ENCODE peak calls at places on chromosome 6, in eight cellular contexts. One of them, this sample, is unnamed. For H3K27me3, the result is how much of the 10 kb centered on the place peaks cover.

GRCh38 chr6:51562198-51562597 is 525.2 kb downstream of the PKHD1 start:
- DNase-seq in heart left ventricle: no peak
- DNase-seq in tibial artery: no peak
- DNase-seq in AG04450: no peak
- DNase-seq in lower lobe of right lung: no peak
- DNase-seq in prostate gland: no peak
- DNase-seq in stomach: no peak
- DNase-seq in astrocyte: no peak
- DNase-seq in this sample: peak

GRCh38 chr6:9121551-9121950 is 686.2 kb upstream of the SLC35B3 start:
- DNase-seq in heart left ventricle: no peak
- DNase-seq in tibial artery: no peak
- DNase-seq in AG04450: no peak
- DNase-seq in lower lobe of right lung: no peak
- DNase-seq in prostate gland: no peak
- DNase-seq in stomach: no peak
- DNase-seq in astrocyte: no peak
- DNase-seq in this sample: no peak

GRCh38 chr6:22748681-22749080 is 179.3 kb downstream of the HDGFL1 start:
- DNase-seq in heart left ventricle: no peak
- DNase-seq in tibial artery: no peak
- DNase-seq in AG04450: no peak
- DNase-seq in lower lobe of right lung: no peak
- DNase-seq in prostate gland: no peak
- DNase-seq in stomach: no peak
- DNase-seq in astrocyte: no peak
- DNase-seq in this sample: no peak

GRCh38 chr6:159217595-159218275 is 48.5 kb downstream of the FNDC1 start:
- DNase-seq in heart left ventricle: no peak
- DNase-seq in tibial artery: no peak
- DNase-seq in AG04450: peak
- DNase-seq in lower lobe of right lung: no peak
- DNase-seq in prostate gland: no peak
- DNase-seq in stomach: peak
- DNase-seq in astrocyte: peak
- DNase-seq in this sample: peak

GRCh38 chr6:20350215-20350614 is 51.5 kb upstream of the E2F3 start:
- DNase-seq in heart left ventricle: no peak
- DNase-seq in tibial artery: no peak
- DNase-seq in AG04450: no peak
- DNase-seq in lower lobe of right lung: no peak
- DNase-seq in prostate gland: no peak
- DNase-seq in stomach: no peak
- DNase-seq in astrocyte: peak
- DNase-seq in this sample: no peak

GRCh38 chr6:111980168-111980567 is 73.7 kb upstream of the CCN6 start:
- DNase-seq in heart left ventricle: peak
- DNase-seq in tibial artery: no peak
- DNase-seq in AG04450: peak
- DNase-seq in lower lobe of right lung: no peak
- DNase-seq in prostate gland: no peak
- DNase-seq in stomach: no peak
- DNase-seq in astrocyte: peak
- DNase-seq in this sample: no peak

GRCh38 chr6:470051-470900 is 78.7 kb downstream of the IRF4 start:
- DNase-seq in heart left ventricle: no peak
- DNase-seq in tibial artery: no peak
- DNase-seq in AG04450: no peak
- DNase-seq in lower lobe of right lung: no peak
- DNase-seq in prostate gland: no peak
- DNase-seq in stomach: no peak
- DNase-seq in astrocyte: no peak
- DNase-seq in this sample: no peak

GRCh38 chr6:130557481-130558112 is 191.8 kb downstream of the TMEM200A start:
- DNase-seq in heart left ventricle: no peak
- DNase-seq in tibial artery: no peak
- DNase-seq in AG04450: no peak
- DNase-seq in lower lobe of right lung: no peak
- DNase-seq in prostate gland: no peak
- DNase-seq in stomach: no peak
- DNase-seq in astrocyte: no peak
- DNase-seq in this sample: peak

GRCh38 chr6:166490671-166491500 is 95.6 kb downstream of the RAMACL start:
- DNase-seq in heart left ventricle: peak
- DNase-seq in tibial artery: no peak
- DNase-seq in AG04450: peak
- DNase-seq in lower lobe of right lung: no peak
- DNase-seq in prostate gland: no peak
- DNase-seq in stomach: no peak
- DNase-seq in astrocyte: peak
- DNase-seq in this sample: no peak

GRCh38 chr6:128208851-128209580 is 308.2 kb upstream of the THEMIS start:
- DNase-seq in heart left ventricle: no peak
- DNase-seq in tibial artery: no peak
- DNase-seq in AG04450: no peak
- DNase-seq in lower lobe of right lung: no peak
- DNase-seq in prostate gland: no peak
- DNase-seq in stomach: no peak
- DNase-seq in astrocyte: peak
- DNase-seq in this sample: no peak

GRCh38 chr6:20946890-20947289 is 412.6 kb downstream of the CDKAL1 start:
- DNase-seq in heart left ventricle: no peak
- DNase-seq in tibial artery: no peak
- DNase-seq in AG04450: no peak
- DNase-seq in lower lobe of right lung: no peak
- DNase-seq in prostate gland: no peak
- DNase-seq in stomach: no peak
- DNase-seq in astrocyte: no peak
- DNase-seq in this sample: no peak

GRCh38 chr6:156107514-156108150 is 652.0 kb upstream of the NOX3 start:
- DNase-seq in heart left ventricle: no peak
- DNase-seq in tibial artery: no peak
- DNase-seq in AG04450: no peak
- DNase-seq in lower lobe of right lung: no peak
- DNase-seq in prostate gland: peak
- DNase-seq in stomach: no peak
- DNase-seq in astrocyte: no peak
- DNase-seq in this sample: no peak

GRCh38 chr6:85033547-85033946 is 269.1 kb upstream of the TBX18 start:
- DNase-seq in heart left ventricle: no peak
- DNase-seq in tibial artery: no peak
- DNase-seq in AG04450: no peak
- DNase-seq in lower lobe of right lung: no peak
- DNase-seq in prostate gland: no peak
- DNase-seq in stomach: no peak
- DNase-seq in astrocyte: no peak
- DNase-seq in this sample: no peak

GRCh38 chr6:24152014-24152413 is 26.0 kb downstream of the NRSN1 start:
- DNase-seq in heart left ventricle: no peak
- DNase-seq in tibial artery: no peak
- DNase-seq in AG04450: no peak
- DNase-seq in lower lobe of right lung: no peak
- DNase-seq in prostate gland: no peak
- DNase-seq in stomach: no peak
- DNase-seq in astrocyte: no peak
- DNase-seq in this sample: no peak

GRCh38 chr6:88919032-88919431 is 44.4 kb downstream of the RNGTT start:
- DNase-seq in heart left ventricle: no peak
- DNase-seq in tibial artery: no peak
- DNase-seq in AG04450: no peak
- DNase-seq in lower lobe of right lung: no peak
- DNase-seq in prostate gland: no peak
- DNase-seq in stomach: no peak
- DNase-seq in astrocyte: no peak
- DNase-seq in this sample: no peak

GRCh38 chr6:129099696-129100095 is 216.8 kb downstream of the LAMA2 start:
- DNase-seq in heart left ventricle: no peak
- DNase-seq in tibial artery: no peak
- DNase-seq in AG04450: no peak
- DNase-seq in lower lobe of right lung: no peak
- DNase-seq in prostate gland: no peak
- DNase-seq in stomach: no peak
- DNase-seq in astrocyte: no peak
- DNase-seq in this sample: no peak

GRCh38 chr6:150005761-150006651 is 19.3 kb downstream of the RAET1L start:
- DNase-seq in heart left ventricle: no peak
- DNase-seq in tibial artery: no peak
- DNase-seq in AG04450: no peak
- DNase-seq in lower lobe of right lung: no peak
- DNase-seq in prostate gland: no peak
- DNase-seq in stomach: no peak
- DNase-seq in astrocyte: no peak
- DNase-seq in this sample: no peak

GRCh38 chr6:168985705-168986104 is 267.9 kb downstream of the THBS2 start:
- DNase-seq in heart left ventricle: no peak
- DNase-seq in tibial artery: no peak
- DNase-seq in AG04450: no peak
- DNase-seq in lower lobe of right lung: no peak
- DNase-seq in prostate gland: no peak
- DNase-seq in stomach: no peak
- DNase-seq in astrocyte: no peak
- DNase-seq in this sample: no peak

GRCh38 chr6:133704371-133704770 is 184.5 kb upstream of the TCF21 start:
- DNase-seq in heart left ventricle: no peak
- DNase-seq in tibial artery: no peak
- DNase-seq in AG04450: no peak
- DNase-seq in lower lobe of right lung: no peak
- DNase-seq in prostate gland: no peak
- DNase-seq in stomach: no peak
- DNase-seq in astrocyte: peak
- DNase-seq in this sample: no peak

GRCh38 chr6:157651731-157652490 is 171.1 kb upstream of the SNX9 start:
- DNase-seq in heart left ventricle: no peak
- DNase-seq in tibial artery: no peak
- DNase-seq in AG04450: no peak
- DNase-seq in lower lobe of right lung: no peak
- DNase-seq in prostate gland: no peak
- DNase-seq in stomach: no peak
- DNase-seq in astrocyte: no peak
- DNase-seq in this sample: no peak

GRCh38 chr6:34067814-34068213 is 78.1 kb downstream of the GRM4 start:
- DNase-seq in heart left ventricle: no peak
- DNase-seq in tibial artery: no peak
- DNase-seq in AG04450: no peak
- DNase-seq in lower lobe of right lung: no peak
- DNase-seq in prostate gland: no peak
- DNase-seq in stomach: no peak
- DNase-seq in astrocyte: no peak
- DNase-seq in this sample: no peak

GRCh38 chr6:131949909-131950766 is 1.0 kb downstream of the CCN2 start:
- DNase-seq in heart left ventricle: peak
- DNase-seq in tibial artery: peak
- DNase-seq in AG04450: peak
- DNase-seq in lower lobe of right lung: peak
- DNase-seq in prostate gland: peak
- DNase-seq in stomach: peak
- DNase-seq in astrocyte: peak
- DNase-seq in this sample: peak

GRCh38 chr6:155740781-155741399 is 285.3 kb upstream of the NOX3 start:
- DNase-seq in heart left ventricle: no peak
- DNase-seq in tibial artery: no peak
- DNase-seq in AG04450: no peak
- DNase-seq in lower lobe of right lung: no peak
- DNase-seq in prostate gland: no peak
- DNase-seq in stomach: no peak
- DNase-seq in astrocyte: no peak
- DNase-seq in this sample: no peak

DNA sequence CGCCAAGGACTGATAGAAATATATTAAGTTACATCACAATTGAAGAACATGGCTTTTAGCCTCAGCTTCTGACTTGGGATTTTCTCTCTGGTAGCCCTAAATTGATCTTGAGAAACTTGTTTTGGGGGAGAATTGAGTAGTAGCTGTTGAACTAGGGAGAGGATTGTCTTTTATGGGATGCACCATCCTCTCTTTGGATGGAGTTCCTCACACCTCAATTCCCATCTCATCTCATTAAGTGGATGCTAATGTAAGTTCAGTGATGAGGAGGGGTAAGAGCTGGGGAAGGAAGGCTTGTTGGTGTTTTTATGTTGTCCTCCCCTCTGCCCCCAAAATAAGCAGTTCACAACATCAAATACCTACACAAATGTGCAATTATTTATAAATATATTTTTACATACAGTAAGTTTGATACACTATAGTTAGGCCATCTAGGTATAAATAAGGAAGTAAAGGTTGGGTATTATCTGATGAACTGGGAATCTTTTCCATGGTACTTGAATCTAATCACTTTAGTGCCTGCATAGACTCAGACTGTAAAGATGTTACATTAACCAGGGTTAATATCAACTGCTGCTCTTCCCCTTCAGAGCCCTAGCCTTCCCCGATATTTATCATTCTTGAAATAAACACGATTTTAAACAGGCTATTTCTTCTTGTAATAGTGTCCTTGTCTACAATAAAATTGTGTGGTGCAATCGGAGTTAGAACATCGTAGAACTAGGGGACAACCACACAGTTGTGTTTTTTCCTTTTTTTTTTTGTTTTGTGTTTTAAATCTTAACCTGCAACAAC is 4.2 kb downstream of the GJA1 start:
- DNase-seq in heart left ventricle: no peak
- DNase-seq in tibial artery: no peak
- DNase-seq in AG04450: no peak
- DNase-seq in lower lobe of right lung: no peak
- DNase-seq in prostate gland: no peak
- DNase-seq in stomach: no peak
- DNase-seq in astrocyte: no peak
- DNase-seq in this sample: no peak
- H3K4me3 ChIP-seq in heart left ventricle: peak
- H3K4me3 ChIP-seq in tibial artery: no peak
- H3K4me3 ChIP-seq in AG04450: peak
- H3K4me3 ChIP-seq in lower lobe of right lung: peak
- H3K4me3 ChIP-seq in prostate gland: no peak
- H3K4me3 ChIP-seq in stomach: no peak
- H3K4me3 ChIP-seq in astrocyte: peak
- H3K4me3 ChIP-seq in this sample: no peak

GRCh38 chr6:152394303-152394702 is 242.9 kb downstream of the SYNE1 start:
- DNase-seq in heart left ventricle: no peak
- DNase-seq in tibial artery: no peak
- DNase-seq in AG04450: no peak
- DNase-seq in lower lobe of right lung: no peak
- DNase-seq in prostate gland: no peak
- DNase-seq in stomach: no peak
- DNase-seq in astrocyte: no peak
- DNase-seq in this sample: no peak
- H3K27me3 ChIP-seq in heart left ventricle: under half
- H3K27me3 ChIP-seq in tibial artery: under half
- H3K27me3 ChIP-seq in AG04450: under half
- H3K27me3 ChIP-seq in lower lobe of right lung: under half
- H3K27me3 ChIP-seq in prostate gland: under half
- H3K27me3 ChIP-seq in stomach: under half
- H3K27me3 ChIP-seq in astrocyte: under half
- H3K27me3 ChIP-seq in this sample: under half

GRCh38 chr6:37258405-37258704 is 411 bp upstream of the TMEM217 start:
- DNase-seq in heart left ventricle: no peak
- DNase-seq in tibial artery: no peak
- DNase-seq in AG04450: no peak
- DNase-seq in lower lobe of right lung: no peak
- DNase-seq in prostate gland: no peak
- DNase-seq in stomach: no peak
- DNase-seq in astrocyte: no peak
- DNase-seq in this sample: no peak
- TF ChIP-seq CTCF in heart left ventricle: no peak
- TF ChIP-seq CTCF in tibial artery: no peak
- TF ChIP-seq CTCF in AG04450: peak
- TF ChIP-seq CTCF in lower lobe of right lung: no peak
- TF ChIP-seq CTCF in prostate gland: no peak
- TF ChIP-seq CTCF in stomach: no peak
- TF ChIP-seq CTCF in astrocyte: no peak
- TF ChIP-seq CTCF in this sample: no peak

GRCh38 chr6:142927904-142928303 is 17.1 kb downstream of the HIVEP2 start:
- DNase-seq in heart left ventricle: no peak
- DNase-seq in tibial artery: no peak
- DNase-seq in AG04450: no peak
- DNase-seq in lower lobe of right lung: no peak
- DNase-seq in prostate gland: no peak
- DNase-seq in stomach: no peak
- DNase-seq in astrocyte: no peak
- DNase-seq in this sample: no peak
- H3K4me3 ChIP-seq in heart left ventricle: peak
- H3K4me3 ChIP-seq in tibial artery: no peak
- H3K4me3 ChIP-seq in AG04450: no peak
- H3K4me3 ChIP-seq in lower lobe of right lung: peak
- H3K4me3 ChIP-seq in prostate gland: no peak
- H3K4me3 ChIP-seq in stomach: no peak
- H3K4me3 ChIP-seq in astrocyte: no peak
- H3K4me3 ChIP-seq in this sample: peak

This sample was measured in GM06990.